ENCODE peak calls at places on chromosomes 16 and 17, in eight cellular contexts. L is HepG2, W is H1, A is A549, R is GM12878, Z is HCT116, U is endothelial cell of umbilical vein, I is K562. E is an unnamed sample.

GRCh38 chr17:65699459-65699858 is 138.0 kb upstream of the AXIN2 start:
- DNase-seq in R (no peak), I (no peak), L (no peak), A (no peak), Z (no peak), W (no peak), U (no peak), E (no peak)

GRCh38 chr16:49754495-49755290 is 101.2 kb downstream of the ZNF423 start:
- DNase-seq in A (no peak), U (peak), I (no peak), R (no peak), W (peak), Z (no peak), L (no peak), E (peak)

GRCh38 chr17:3848229-3848628 is 2.2 kb upstream of the NCBP3 start:
- DNase-seq in W (no peak), Z (no peak), I (no peak), U (no peak), R (no peak), A (no peak), L (no peak), E (peak)

GRCh38 chr16:53055603-53056527 is 1.1 kb downstream of the CHD9 start:
- DNase-seq in W (no peak), I (peak), Z (no peak), U (peak), R (no peak), L (peak), A (peak), E (peak)

GRCh38 chr16:47943235-47943634 is 212.6 kb downstream of the ABCC12 start:
- DNase-seq in Z (no peak), A (no peak), L (no peak), R (no peak), U (no peak), I (no peak), W (no peak), E (no peak)

GRCh38 chr16:53950677-53951076 is 246.7 kb downstream of the FTO start:
- DNase-seq in R (no peak), A (no peak), W (no peak), U (no peak), Z (no peak), L (no peak), I (no peak), E (no peak)

GRCh38 chr17:56914641-56915263 is 903 bp upstream of the TRIM25 start:
- DNase-seq in I (peak), Z (peak), A (peak), U (no peak), L (no peak), R (no peak), W (no peak), E (no peak)

GRCh38 chr17:699350-699749 is 15.3 kb downstream of the VPS53 start:
- DNase-seq in I (no peak), A (no peak), W (no peak), R (no peak), Z (no peak), U (peak), L (no peak), E (no peak)

GRCh38 chr17:14434506-14434905 is 133.6 kb downstream of the HS3ST3B1 start:
- DNase-seq in L (no peak), Z (no peak), A (no peak), W (no peak), R (peak), I (no peak), U (no peak), E (no peak)

GRCh38 chr16:63008688-63009087 is 972.5 kb upstream of the CDH8 start:
- DNase-seq in I (no peak), A (no peak), U (no peak), Z (no peak), R (no peak), W (no peak), L (no peak), E (no peak)

GRCh38 chr16:87842209-87842869 is 27.0 kb downstream of the SLC7A5 start:
- DNase-seq in I (no peak), L (peak), R (no peak), W (no peak), Z (no peak), A (no peak), U (no peak), E (no peak)

GRCh38 chr17:10614536-10615155 is 42.5 kb downstream of the MYH3 start:
- DNase-seq in W (no peak), L (peak), A (peak), R (no peak), Z (peak), U (peak), I (peak), E (peak)

GRCh38 chr17:12180644-12181261 is 160.1 kb downstream of the MAP2K4 start:
- DNase-seq in Z (peak), R (peak), L (peak), W (no peak), I (peak), U (peak), A (peak), E (peak)

GRCh38 chr16:66152841-66153525 is 213.5 kb upstream of the CDH5 start:
- DNase-seq in W (no peak), Z (no peak), A (peak), U (no peak), R (no peak), L (peak), I (no peak), E (no peak)

GRCh38 chr16:3945751-3946603 is 65.5 kb upstream of the CREBBP start:
- DNase-seq in U (peak), R (no peak), I (no peak), W (no peak), L (peak), A (peak), Z (peak), E (no peak)

GRCh38 chr17:64025732-64026294 is 5.4 kb upstream of the ICAM2 start:
- DNase-seq in A (peak), R (peak), I (peak), W (peak), Z (peak), L (peak), U (peak), E (peak)

GRCh38 chr16:56988948-56989945 is at the start of gene NLRC5:
- DNase-seq in A (peak), L (peak), W (no peak), Z (peak), U (peak), R (no peak), I (no peak), E (peak)

GRCh38 chr16:53457670-53458069 is 23.4 kb downstream of the RBL2 start:
- DNase-seq in Z (no peak), L (no peak), W (no peak), A (no peak), U (no peak), R (peak), I (no peak), E (peak)

GRCh38 chr16:84618428-84619102 is 687 bp upstream of the COTL1 start:
- DNase-seq in U (peak), Z (peak), A (peak), W (peak), R (no peak), L (peak), I (peak), E (peak)
- H3K4me3 ChIP-seq in U (peak), Z (peak), A (peak), W (peak), R (no peak), L (no peak), I (peak), E (no peak)

DNA sequence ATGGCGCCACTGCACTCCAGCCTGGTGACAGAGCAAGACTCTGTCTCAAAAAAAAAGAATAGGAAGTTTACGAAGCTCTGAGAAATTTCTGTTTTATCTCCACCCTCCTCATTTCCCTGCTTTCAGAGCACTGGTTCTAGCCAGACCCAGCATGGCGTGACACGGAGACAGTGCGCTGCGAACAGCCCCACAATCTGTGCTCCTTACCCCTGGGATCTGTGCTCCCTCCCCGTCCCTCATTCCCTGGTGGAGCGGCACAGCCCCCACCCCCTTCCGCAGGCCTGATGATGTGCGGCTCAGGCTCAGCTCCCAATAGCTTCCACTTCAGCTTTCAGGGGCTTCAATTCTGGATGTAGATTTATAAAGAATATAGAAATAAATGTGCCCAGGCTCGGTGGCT is 56.1 kb upstream of the ENDOV start:
- DNase-seq in A (no peak), U (no peak), Z (no peak), I (no peak), W (no peak), L (no peak), R (no peak), E (no peak)
- TF ChIP-seq MAX in A (no peak), U (no peak), Z (no peak), I (no peak), W (no peak), L (no peak), R (no peak), E (no peak)

GRCh38 chr16:76535-77272 is 1.3 kb upstream of the MPG start:
- DNase-seq in W (no peak), A (no peak), Z (no peak), L (peak), U (peak), I (peak), R (no peak), E (peak)
- TF ChIP-seq POLR2A in W (no peak), A (no peak), Z (no peak), L (no peak), U (peak), I (peak), R (no peak), E (no peak)

DNA sequence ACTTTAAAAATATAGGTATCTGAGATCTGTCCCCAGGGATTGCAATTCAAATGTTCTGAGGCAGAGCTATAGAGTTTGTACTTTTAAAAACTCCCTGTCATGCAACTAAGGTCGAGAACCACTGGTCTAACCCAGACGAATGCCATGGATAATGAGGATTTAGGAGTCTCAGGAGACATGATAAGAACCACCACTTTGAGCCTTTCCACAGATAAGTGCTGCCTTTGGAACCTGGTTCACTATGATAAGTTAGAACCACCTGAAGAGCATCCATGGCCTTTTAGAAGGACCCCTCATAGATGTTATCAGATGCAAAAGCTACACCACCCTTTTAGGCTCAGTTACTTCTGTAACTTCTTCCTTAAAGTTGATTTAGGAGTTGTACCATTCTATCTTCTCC is 350.6 kb upstream of the CCL2 start:
- DNase-seq in A (no peak), W (no peak), U (no peak), L (no peak), I (peak), Z (no peak), R (no peak), E (no peak)
- H3K4me3 ChIP-seq in A (no peak), W (no peak), U (no peak), L (no peak), I (no peak), Z (no peak), R (no peak), E (no peak)

DNA sequence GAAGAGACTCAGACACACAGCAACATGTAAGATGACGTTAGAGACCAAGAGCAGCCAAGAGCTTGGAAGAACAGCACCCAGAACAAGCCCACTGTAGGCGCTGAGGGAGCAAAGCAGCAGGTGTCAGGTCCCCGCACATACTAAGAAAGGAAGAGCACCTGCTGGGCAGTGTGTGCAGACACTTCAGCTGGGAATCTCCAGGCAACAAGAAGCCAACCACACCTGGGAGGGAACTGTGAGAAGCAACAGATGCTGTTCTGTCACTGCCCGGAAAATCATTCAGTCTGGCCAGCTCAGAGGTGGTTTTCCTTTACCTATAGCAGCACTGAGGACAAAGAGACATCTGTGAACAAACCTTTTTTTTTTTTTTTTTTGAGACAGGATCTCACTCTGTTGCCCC is 35.7 kb upstream of the MNT start:
- DNase-seq in U (no peak), I (no peak), Z (no peak), L (no peak), A (no peak), W (no peak), R (no peak), E (no peak)
- TF ChIP-seq MAX in U (no peak), I (no peak), Z (no peak), L (no peak), A (no peak), W (no peak), R (no peak), E (no peak)

DNA sequence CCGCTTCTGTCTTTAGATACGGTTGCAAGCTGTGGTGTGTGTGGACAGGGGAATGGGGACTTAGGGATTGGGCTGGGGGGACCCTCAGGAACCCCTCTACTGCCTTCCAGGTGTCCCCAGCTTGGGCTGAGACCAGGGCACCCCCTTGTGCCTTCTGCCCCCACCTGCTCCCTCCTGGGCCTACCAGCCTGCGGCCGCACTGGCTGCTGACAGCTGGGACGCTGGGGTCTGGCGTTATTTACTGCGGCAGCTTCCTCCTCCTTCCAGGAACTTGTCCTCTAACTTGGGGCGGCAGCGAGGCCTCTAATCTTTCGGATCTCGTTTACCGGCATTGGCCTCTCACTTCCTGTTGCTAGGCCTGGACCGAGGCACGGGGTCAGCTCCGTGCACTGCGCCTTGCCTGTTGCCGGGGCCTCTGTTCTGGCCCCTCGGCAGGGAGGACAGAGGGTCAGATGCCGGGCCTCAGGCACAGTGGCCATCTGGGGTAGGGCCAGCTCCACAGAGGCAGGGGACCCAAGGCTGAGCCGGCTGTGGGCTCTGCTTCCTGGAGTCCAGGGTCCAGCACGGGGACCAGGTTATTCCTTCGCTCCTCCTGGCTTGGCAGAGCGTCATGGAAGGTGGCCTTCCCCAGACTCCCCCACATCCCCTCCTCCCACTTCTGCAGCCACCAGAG is 31.8 kb downstream of the TMEM235 start:
- DNase-seq in L (peak), I (peak), U (peak), R (no peak), Z (no peak), A (no peak), W (no peak), E (no peak)
- TF ChIP-seq POLR2A in L (no peak), I (peak), U (no peak), R (no peak), Z (no peak), A (no peak), W (no peak), E (no peak)

GRCh38 chr17:80609757-80610156 is 65.1 kb downstream of the RPTOR start:
- DNase-seq in U (no peak), I (no peak), A (no peak), R (no peak), L (no peak), W (no peak), Z (no peak), E (no peak)
- H3K4me3 ChIP-seq in U (no peak), I (no peak), A (no peak), R (no peak), L (no peak), W (no peak), Z (no peak), E (no peak)

DNA sequence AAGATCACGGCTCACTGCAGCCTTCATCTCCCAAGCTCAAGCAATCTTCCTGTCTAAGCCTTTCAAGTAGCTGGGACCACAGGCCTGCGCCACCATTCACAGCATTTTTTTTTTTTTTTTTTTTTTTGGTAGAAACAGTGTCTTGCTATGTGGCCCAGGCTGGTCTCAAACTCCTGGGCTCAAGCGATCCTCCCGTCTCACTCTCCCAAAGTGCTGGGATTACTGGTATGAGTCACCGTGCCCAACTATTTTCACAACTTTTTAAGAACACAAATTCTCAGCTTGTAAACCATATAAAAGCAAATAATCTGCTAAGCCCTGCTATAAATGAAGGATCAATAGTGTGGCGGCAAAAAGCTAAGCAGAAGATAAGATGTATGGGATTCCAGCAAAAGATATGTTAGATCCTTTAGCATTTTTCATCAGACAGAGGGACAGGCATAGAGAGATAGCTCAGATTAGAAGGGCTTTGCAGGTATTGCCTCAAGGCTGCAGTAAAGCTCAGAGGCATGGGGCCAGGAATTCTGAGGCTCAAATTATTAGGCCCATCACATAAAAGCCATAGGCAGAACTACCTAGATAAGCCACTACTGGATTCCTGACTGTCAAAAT is 55.1 kb downstream of the EMP2 start:
- DNase-seq in R (no peak), Z (no peak), I (no peak), A (no peak), L (no peak), W (no peak), U (no peak), E (no peak)
- TF ChIP-seq MAX in R (no peak), Z (no peak), I (no peak), A (no peak), L (no peak), W (no peak), U (no peak), E (no peak)